ENCODE peak calls at places on chromosomes 4 and X, in five cellular contexts. One of them, this sample, is unnamed. For H3K4me1, the result is how much of the 10 kb centered on the place peaks cover.

GRCh38 chr4:169369634-169370033 is 98.9 kb upstream of the SH3RF1 start:
- DNase-seq in A549: no peak
- DNase-seq in SK-N-SH: no peak
- DNase-seq in GM12878: no peak
- DNase-seq in K562: peak
- DNase-seq in this sample: no peak

GRCh38 chr4:47598320-47598719 is 113.2 kb downstream of the ATP10D start:
- DNase-seq in SK-N-SH: no peak
- DNase-seq in GM12878: no peak
- DNase-seq in A549: no peak
- DNase-seq in K562: no peak
- DNase-seq in this sample: no peak

GRCh38 chr4:95381843-95382580 is 166.8 kb downstream of the UNC5C start:
- DNase-seq in K562: no peak
- DNase-seq in GM12878: no peak
- DNase-seq in A549: no peak
- DNase-seq in SK-N-SH: no peak
- DNase-seq in this sample: no peak

GRCh38 chrX:77597090-77597489 is 149.9 kb downstream of the FGF16 start:
- DNase-seq in GM12878: no peak
- DNase-seq in K562: no peak
- DNase-seq in A549: peak
- DNase-seq in SK-N-SH: peak
- DNase-seq in this sample: peak

GRCh38 chr4:27205994-27206393 is 345.4 kb downstream of the STIM2 start:
- DNase-seq in GM12878: no peak
- DNase-seq in A549: no peak
- DNase-seq in SK-N-SH: no peak
- DNase-seq in K562: no peak
- DNase-seq in this sample: no peak

GRCh38 chrX:115029869-115030564 is 12.6 kb upstream of the IL13RA2 start:
- DNase-seq in GM12878: no peak
- DNase-seq in SK-N-SH: no peak
- DNase-seq in A549: no peak
- DNase-seq in K562: no peak
- DNase-seq in this sample: no peak

GRCh38 chrX:47156611-47157520 is 11.8 kb downstream of the RBM10 start:
- DNase-seq in A549: no peak
- DNase-seq in SK-N-SH: no peak
- DNase-seq in K562: no peak
- DNase-seq in GM12878: no peak
- DNase-seq in this sample: no peak

GRCh38 chr4:90293320-90293719 is 166.1 kb downstream of the CCSER1 start:
- DNase-seq in A549: no peak
- DNase-seq in SK-N-SH: no peak
- DNase-seq in GM12878: no peak
- DNase-seq in K562: no peak
- DNase-seq in this sample: peak

GRCh38 chrX:65014230-65014629 is 38.0 kb upstream of the ZC4H2 start:
- DNase-seq in K562: no peak
- DNase-seq in GM12878: no peak
- DNase-seq in A549: no peak
- DNase-seq in SK-N-SH: no peak
- DNase-seq in this sample: no peak

GRCh38 chrX:115372026-115372610 is 82.6 kb downstream of the LUZP4 start:
- DNase-seq in A549: peak
- DNase-seq in GM12878: no peak
- DNase-seq in SK-N-SH: no peak
- DNase-seq in K562: no peak
- DNase-seq in this sample: peak

GRCh38 chr4:82899339-82899738 is 1.2 kb upstream of the THAP9 start:
- DNase-seq in GM12878: no peak
- DNase-seq in K562: no peak
- DNase-seq in SK-N-SH: no peak
- DNase-seq in A549: no peak
- DNase-seq in this sample: no peak
- H3K4me1 ChIP-seq in GM12878: under half
- H3K4me1 ChIP-seq in K562: under half
- H3K4me1 ChIP-seq in SK-N-SH: under half
- H3K4me1 ChIP-seq in A549: under half
- H3K4me1 ChIP-seq in this sample: under half

DNA sequence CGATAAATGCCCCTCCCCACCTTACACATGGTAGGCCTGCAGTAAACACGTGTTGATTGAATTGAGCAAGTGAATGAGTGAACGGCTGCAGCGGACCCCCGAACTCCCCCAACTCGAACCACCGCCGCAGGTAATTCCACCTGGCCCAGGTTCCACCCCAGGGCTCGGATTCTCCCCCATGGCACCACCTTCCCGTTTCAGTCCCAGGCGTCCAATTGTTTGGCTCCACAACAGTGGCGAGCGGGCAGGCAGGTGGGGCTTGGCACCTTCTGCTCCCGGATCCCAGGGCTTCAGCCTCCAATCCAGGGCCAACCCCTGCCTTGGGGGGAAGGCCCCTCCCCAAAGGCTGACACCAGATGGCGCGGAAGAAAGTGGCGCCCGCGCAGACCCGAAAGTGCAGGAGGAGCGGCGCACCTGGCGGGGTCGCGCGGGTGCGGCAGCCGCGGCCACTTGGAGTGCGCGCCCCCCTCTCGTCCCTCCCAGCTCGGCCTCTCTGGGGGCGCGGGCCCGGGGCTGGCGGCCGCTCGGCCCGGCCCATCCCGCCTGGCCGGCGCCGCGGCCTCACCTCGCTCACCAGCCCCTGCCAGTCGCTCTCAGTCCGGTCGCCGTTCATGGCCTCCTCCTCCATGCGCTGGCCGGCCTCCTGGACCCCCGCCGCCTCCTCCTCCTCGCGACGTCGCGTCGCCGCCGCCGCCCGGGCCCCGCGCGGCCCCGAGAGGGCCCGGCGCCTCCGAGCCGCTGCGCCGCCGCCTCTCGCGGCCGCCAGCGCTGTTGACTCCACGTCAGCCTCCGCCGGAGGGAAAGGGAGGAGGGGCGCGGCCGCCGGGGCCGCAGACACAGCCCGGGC is at the start of gene CCDC149:
- DNase-seq in SK-N-SH: peak
- DNase-seq in A549: peak
- DNase-seq in GM12878: no peak
- DNase-seq in K562: peak
- DNase-seq in this sample: peak
- TF ChIP-seq RCOR1 in SK-N-SH: no peak
- TF ChIP-seq RCOR1 in A549: no peak
- TF ChIP-seq RCOR1 in GM12878: no peak
- TF ChIP-seq RCOR1 in K562: no peak
- TF ChIP-seq RCOR1 in this sample: no peak

DNA sequence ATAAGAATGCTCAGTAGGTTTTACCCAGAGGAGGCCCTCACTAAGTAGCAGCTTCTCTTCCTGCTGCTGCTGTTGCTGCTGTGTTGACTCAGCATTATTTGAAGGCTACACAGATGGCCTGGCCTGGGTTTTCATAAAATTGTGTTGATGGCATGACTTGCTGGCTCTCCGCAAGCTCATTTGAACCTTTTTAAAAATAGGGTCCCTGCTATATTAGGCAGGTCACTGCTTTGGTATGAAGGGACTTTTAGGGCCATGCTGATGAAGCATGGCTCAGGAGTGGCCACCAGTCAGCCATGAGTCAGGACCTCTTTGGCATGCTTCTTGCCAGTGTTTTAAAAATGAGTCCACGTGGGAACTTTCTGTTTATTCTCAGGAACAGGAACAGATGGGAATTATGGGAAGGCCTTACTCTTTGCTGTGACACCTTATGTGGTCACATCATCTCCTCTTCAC is 128.7 kb downstream of the MID1IP1 start:
- DNase-seq in GM12878: no peak
- DNase-seq in A549: no peak
- DNase-seq in SK-N-SH: no peak
- DNase-seq in K562: peak
- DNase-seq in this sample: peak
- TF ChIP-seq USF2 in GM12878: no peak
- TF ChIP-seq USF2 in A549: no peak
- TF ChIP-seq USF2 in SK-N-SH: no peak
- TF ChIP-seq USF2 in K562: no peak
- TF ChIP-seq USF2 in this sample: no peak

DNA sequence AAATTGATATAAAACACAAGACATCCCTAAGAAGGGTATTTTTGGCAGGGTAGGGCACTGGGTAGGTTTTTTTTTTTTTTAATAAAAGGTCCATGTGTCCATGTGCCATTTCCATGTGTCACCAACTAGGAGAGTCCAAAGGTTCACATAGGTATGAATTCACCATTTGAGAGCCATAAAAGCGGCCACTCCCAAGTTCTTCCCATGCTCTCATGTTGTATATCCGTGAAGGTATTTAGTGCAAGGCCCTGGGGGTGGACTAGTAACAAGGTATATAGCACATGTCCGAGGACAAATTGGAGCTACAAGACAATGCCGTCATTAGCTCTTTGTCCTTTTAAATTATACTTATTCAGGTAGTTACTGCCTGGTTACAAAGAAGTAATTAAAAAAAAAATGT is 107.3 kb downstream of the PDE5A start:
- DNase-seq in K562: no peak
- DNase-seq in SK-N-SH: no peak
- DNase-seq in GM12878: no peak
- DNase-seq in A549: no peak
- DNase-seq in this sample: no peak
- H3K4me1 ChIP-seq in K562: under half
- H3K4me1 ChIP-seq in SK-N-SH: under half
- H3K4me1 ChIP-seq in GM12878: under half
- H3K4me1 ChIP-seq in A549: under half
- H3K4me1 ChIP-seq in this sample: under half

DNA sequence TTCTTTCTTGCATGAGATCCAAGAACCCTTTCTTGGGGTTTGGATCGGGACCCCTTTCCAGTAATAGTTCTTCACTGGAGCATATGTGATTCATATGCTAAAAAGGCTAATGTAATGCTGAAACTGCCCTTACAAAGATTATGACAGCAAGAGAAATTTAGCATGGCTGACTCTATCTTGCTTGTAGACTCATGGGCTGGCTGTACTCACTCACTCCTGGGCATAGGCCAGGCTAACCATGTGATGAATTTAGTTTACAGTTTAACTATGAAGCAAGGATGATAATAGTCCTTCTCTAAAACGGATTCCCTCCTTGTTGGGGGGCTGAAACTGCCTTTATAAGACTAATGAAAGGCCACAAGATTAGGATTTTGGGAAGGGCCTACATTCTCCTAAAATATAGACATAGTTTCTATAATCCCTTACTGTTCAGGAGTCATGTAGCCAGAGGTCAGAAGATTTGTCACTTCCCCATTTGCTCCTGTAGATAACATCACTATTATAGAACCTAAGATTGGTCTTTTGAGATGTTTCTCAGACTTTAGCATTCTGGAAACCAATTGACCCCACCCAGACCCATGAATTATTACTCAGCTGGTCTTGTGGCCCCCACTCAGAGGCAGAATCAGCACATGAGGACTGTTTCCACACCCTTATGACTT is 20.8 kb upstream of the CEP135 start:
- DNase-seq in A549: no peak
- DNase-seq in SK-N-SH: no peak
- DNase-seq in K562: no peak
- DNase-seq in GM12878: no peak
- DNase-seq in this sample: peak
- TF ChIP-seq RCOR1 in A549: no peak
- TF ChIP-seq RCOR1 in SK-N-SH: no peak
- TF ChIP-seq RCOR1 in K562: no peak
- TF ChIP-seq RCOR1 in GM12878: no peak
- TF ChIP-seq RCOR1 in this sample: no peak

DNA sequence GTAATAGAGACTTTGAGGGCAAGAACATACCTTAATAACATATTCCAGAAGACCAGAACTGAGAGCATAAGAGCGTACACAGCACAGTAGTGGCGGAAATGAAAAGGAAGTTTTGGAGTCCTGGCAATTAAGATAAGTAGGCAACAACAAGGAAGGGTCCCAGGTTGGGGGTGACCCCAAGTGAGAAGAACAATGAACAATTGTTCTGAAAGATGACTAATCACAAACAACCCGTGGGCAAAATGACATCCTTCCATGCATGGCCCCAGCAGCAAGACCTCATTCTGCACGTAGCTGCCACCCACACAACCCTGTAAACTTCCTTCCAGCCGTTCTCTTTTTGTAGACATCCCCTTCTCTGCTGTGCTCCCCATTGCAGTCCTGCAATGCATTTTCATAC is 384.4 kb upstream of the PABPC4L start:
- DNase-seq in GM12878: no peak
- DNase-seq in A549: no peak
- DNase-seq in SK-N-SH: no peak
- DNase-seq in K562: no peak
- DNase-seq in this sample: no peak
- TF ChIP-seq USF2 in GM12878: no peak
- TF ChIP-seq USF2 in A549: no peak
- TF ChIP-seq USF2 in SK-N-SH: no peak
- TF ChIP-seq USF2 in K562: no peak
- TF ChIP-seq USF2 in this sample: no peak

GRCh38 chrX:48957477-48957826 is at the start of gene OTUD5:
- DNase-seq in A549: peak
- DNase-seq in K562: peak
- DNase-seq in GM12878: no peak
- DNase-seq in SK-N-SH: peak
- DNase-seq in this sample: no peak

GRCh38 chrX:48958635-48959094 is 1.3 kb upstream of the OTUD5 start:
- DNase-seq in GM12878: no peak
- DNase-seq in SK-N-SH: no peak
- DNase-seq in K562: peak
- DNase-seq in A549: peak
- DNase-seq in this sample: peak

GRCh38 chrX:48961585-48962091 is 4.2 kb upstream of the OTUD5 start:
- DNase-seq in SK-N-SH: no peak
- DNase-seq in K562: peak
- DNase-seq in A549: no peak
- DNase-seq in GM12878: no peak
- DNase-seq in this sample: peak

GRCh38 chrX:48957827-48958634 is 624 bp upstream of the OTUD5 start:
- DNase-seq in A549: peak
- DNase-seq in GM12878: peak
- DNase-seq in SK-N-SH: peak
- DNase-seq in K562: peak
- DNase-seq in this sample: peak

DNA sequence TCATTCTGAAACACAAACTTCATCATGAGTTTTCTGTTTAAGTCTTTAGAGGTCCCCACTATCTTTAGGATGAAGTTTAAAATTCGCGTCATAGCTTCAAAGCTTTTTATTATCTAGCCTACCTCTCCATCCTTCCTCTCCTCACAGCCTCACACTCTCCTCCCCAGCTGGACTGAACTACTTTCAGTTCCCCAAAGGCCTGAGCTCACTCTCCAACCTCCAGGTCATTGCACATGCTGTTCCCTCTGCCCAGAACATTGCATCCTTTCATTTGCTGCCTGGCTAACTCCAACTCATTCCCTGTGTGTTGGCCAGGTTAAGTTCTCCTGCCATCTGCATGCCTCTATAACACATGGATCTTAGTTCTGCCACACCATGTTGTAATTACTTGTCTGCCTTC is 2.9 kb upstream of the OTUD5 start:
- DNase-seq in K562: no peak
- DNase-seq in GM12878: no peak
- DNase-seq in SK-N-SH: no peak
- DNase-seq in A549: no peak
- DNase-seq in this sample: no peak
- H3K4me1 ChIP-seq in K562: under half
- H3K4me1 ChIP-seq in GM12878: under half
- H3K4me1 ChIP-seq in SK-N-SH: under half
- H3K4me1 ChIP-seq in A549: under half
- H3K4me1 ChIP-seq in this sample: under half

GRCh38 chr4:187606581-187606980 is 389.0 kb upstream of the ZFP42 start:
- DNase-seq in K562: peak
- DNase-seq in A549: peak
- DNase-seq in GM12878: no peak
- DNase-seq in SK-N-SH: peak
- DNase-seq in this sample: peak
- TF ChIP-seq RCOR1 in K562: no peak
- TF ChIP-seq RCOR1 in A549: no peak
- TF ChIP-seq RCOR1 in GM12878: no peak
- TF ChIP-seq RCOR1 in SK-N-SH: no peak
- TF ChIP-seq RCOR1 in this sample: no peak

This sample was measured in IMR-90.